ENCODE peak calls at places on chromosomes 6 and 20, in five cellular contexts. One of them, this sample, is unnamed.

GRCh38 chr20:33434434-33434833 is 9.1 kb downstream of the SNTA1 start:
- DNase-seq in activated CD4-positive, alpha-beta T cell treated with anti-CD3 and anti-CD28 coated beads, Interleukin-2, amount 50 U/mL, for 1 hour: no peak
- DNase-seq in NCI-H1092 treated with DMSO at 0.1 percent for 48 hours: no peak
- DNase-seq in hepatic stellate cell: no peak
- DNase-seq in activated naive CD4-positive, alpha-beta T cell: no peak
- DNase-seq in this sample: no peak

GRCh38 chr6:169252805-169253189 is 849 bp downstream of the THBS2 start:
- DNase-seq in activated CD4-positive, alpha-beta T cell treated with anti-CD3 and anti-CD28 coated beads, Interleukin-2, amount 50 U/mL, for 1 hour: no peak
- DNase-seq in NCI-H1092 treated with DMSO at 0.1 percent for 48 hours: peak
- DNase-seq in hepatic stellate cell: no peak
- DNase-seq in activated naive CD4-positive, alpha-beta T cell: no peak
- DNase-seq in this sample: no peak

GRCh38 chr6:26570027-26570809 is 26.5 kb upstream of the ABT1 start:
- DNase-seq in activated CD4-positive, alpha-beta T cell treated with anti-CD3 and anti-CD28 coated beads, Interleukin-2, amount 50 U/mL, for 1 hour: no peak
- DNase-seq in NCI-H1092 treated with DMSO at 0.1 percent for 48 hours: no peak
- DNase-seq in hepatic stellate cell: no peak
- DNase-seq in activated naive CD4-positive, alpha-beta T cell: no peak
- DNase-seq in this sample: no peak

GRCh38 chr6:278494-278893 is 13.8 kb upstream of the DUSP22 start:
- DNase-seq in activated CD4-positive, alpha-beta T cell treated with anti-CD3 and anti-CD28 coated beads, Interleukin-2, amount 50 U/mL, for 1 hour: no peak
- DNase-seq in NCI-H1092 treated with DMSO at 0.1 percent for 48 hours: no peak
- DNase-seq in hepatic stellate cell: no peak
- DNase-seq in activated naive CD4-positive, alpha-beta T cell: no peak
- DNase-seq in this sample: no peak

GRCh38 chr6:108841377-108841855 is 6.8 kb upstream of the ARMC2 start:
- DNase-seq in activated CD4-positive, alpha-beta T cell treated with anti-CD3 and anti-CD28 coated beads, Interleukin-2, amount 50 U/mL, for 1 hour: no peak
- DNase-seq in NCI-H1092 treated with DMSO at 0.1 percent for 48 hours: no peak
- DNase-seq in hepatic stellate cell: no peak
- DNase-seq in activated naive CD4-positive, alpha-beta T cell: no peak
- DNase-seq in this sample: no peak

GRCh38 chr6:98529364-98529763 is 305.0 kb upstream of the POU3F2 start:
- DNase-seq in activated CD4-positive, alpha-beta T cell treated with anti-CD3 and anti-CD28 coated beads, Interleukin-2, amount 50 U/mL, for 1 hour: no peak
- DNase-seq in NCI-H1092 treated with DMSO at 0.1 percent for 48 hours: no peak
- DNase-seq in hepatic stellate cell: no peak
- DNase-seq in activated naive CD4-positive, alpha-beta T cell: no peak
- DNase-seq in this sample: no peak

GRCh38 chr6:97841763-97842162 is 558.7 kb upstream of the MMS22L start:
- DNase-seq in activated CD4-positive, alpha-beta T cell treated with anti-CD3 and anti-CD28 coated beads, Interleukin-2, amount 50 U/mL, for 1 hour: no peak
- DNase-seq in NCI-H1092 treated with DMSO at 0.1 percent for 48 hours: no peak
- DNase-seq in hepatic stellate cell: no peak
- DNase-seq in activated naive CD4-positive, alpha-beta T cell: no peak
- DNase-seq in this sample: peak

GRCh38 chr6:166252601-166253000 is 55.6 kb downstream of the PRR18 start:
- DNase-seq in activated CD4-positive, alpha-beta T cell treated with anti-CD3 and anti-CD28 coated beads, Interleukin-2, amount 50 U/mL, for 1 hour: no peak
- DNase-seq in NCI-H1092 treated with DMSO at 0.1 percent for 48 hours: no peak
- DNase-seq in hepatic stellate cell: no peak
- DNase-seq in activated naive CD4-positive, alpha-beta T cell: no peak
- DNase-seq in this sample: no peak

GRCh38 chr6:26156105-26156849 is 69.0 kb downstream of the HFE start:
- DNase-seq in activated CD4-positive, alpha-beta T cell treated with anti-CD3 and anti-CD28 coated beads, Interleukin-2, amount 50 U/mL, for 1 hour: peak
- DNase-seq in NCI-H1092 treated with DMSO at 0.1 percent for 48 hours: peak
- DNase-seq in hepatic stellate cell: peak
- DNase-seq in activated naive CD4-positive, alpha-beta T cell: peak
- DNase-seq in this sample: peak

This sample was measured in AG20443.